ENCODE peak calls at places on chromosomes 5 and 9, in nine cellular contexts. M is tibial nerve, F is omental fat pad, N is GM12865, R is coronary artery, X is A549, K is esophagus muscularis mucosa, A is RWPE1, T is endothelial cell. Y is an unnamed sample.

GRCh38 chr9:6545017-6545691 is 100.4 kb downstream of the GLDC start:
- DNase-seq in F (no peak), X (peak), K (no peak), R (no peak), A (no peak), M (no peak), T (no peak), N (no peak), Y (no peak)

GRCh38 chr9:10003047-10003446 is 609.8 kb downstream of the PTPRD start:
- DNase-seq in N (no peak), F (no peak), T (no peak), R (no peak), A (no peak), M (no peak), X (no peak), K (no peak), Y (no peak)

GRCh38 chr9:68883224-68883623 is 130.7 kb downstream of the PRKACG start:
- DNase-seq in K (no peak), M (no peak), X (no peak), A (no peak), F (no peak), N (no peak), T (no peak), R (no peak), Y (no peak)

GRCh38 chr9:134290603-134291451 is 35.4 kb upstream of the RXRA start:
- DNase-seq in N (no peak), T (no peak), F (no peak), K (no peak), X (no peak), R (no peak), A (no peak), M (no peak), Y (no peak)

GRCh38 chr9:105911104-105911911 is 217.0 kb downstream of the TMEM38B start:
- DNase-seq in N (no peak), A (peak), X (peak), M (no peak), K (peak), T (no peak), R (no peak), F (no peak), Y (no peak)

GRCh38 chr5:76483433-76483832 is 80.3 kb downstream of the IQGAP2 start:
- DNase-seq in A (no peak), M (no peak), X (no peak), N (peak), F (no peak), R (no peak), T (no peak), K (no peak), Y (no peak)

GRCh38 chr5:129973716-129974426 is 69.6 kb downstream of the CHSY3 start:
- DNase-seq in N (no peak), K (no peak), X (no peak), T (no peak), A (no peak), R (no peak), M (no peak), F (no peak), Y (no peak)

GRCh38 chr9:35660966-35661413 is 2.9 kb downstream of the CCDC107 start:
- DNase-seq in M (no peak), R (no peak), F (no peak), N (no peak), A (no peak), X (peak), K (no peak), T (no peak), Y (no peak)

GRCh38 chr5:125372694-125373621 is 626.5 kb upstream of the ZNF608 start:
- DNase-seq in A (no peak), N (no peak), X (no peak), M (no peak), K (no peak), T (peak), F (no peak), R (no peak), Y (no peak)

GRCh38 chr9:103037508-103038477 is 42.7 kb downstream of the CYLC2 start:
- DNase-seq in N (no peak), M (no peak), K (no peak), X (no peak), F (no peak), T (no peak), A (peak), R (no peak), Y (no peak)

GRCh38 chr9:137945581-137945980 is 68.0 kb downstream of the CACNA1B start:
- DNase-seq in X (peak), R (no peak), T (no peak), F (no peak), N (no peak), A (no peak), K (no peak), M (no peak), Y (no peak)

GRCh38 chr9:73579823-73580222 is 428.2 kb downstream of the ANXA1 start:
- DNase-seq in N (no peak), T (no peak), X (no peak), F (no peak), K (no peak), A (no peak), M (no peak), R (no peak), Y (no peak)

GRCh38 chr5:169433221-169433651 is 132.3 kb upstream of the SLIT3 start:
- DNase-seq in R (no peak), A (no peak), T (no peak), X (no peak), K (no peak), M (no peak), N (no peak), F (no peak), Y (no peak)

GRCh38 chr5:168979140-168979539 is 321.8 kb downstream of the SLIT3 start:
- DNase-seq in M (no peak), K (no peak), F (no peak), R (no peak), N (no peak), X (no peak), A (no peak), T (no peak), Y (no peak)

GRCh38 chr9:28961625-28962024 is 1388.3 kb upstream of the C9orf72 start:
- DNase-seq in A (no peak), N (no peak), T (no peak), X (no peak), M (no peak), F (no peak), K (no peak), R (no peak), Y (no peak)

GRCh38 chr5:178145965-178146820 is 7.5 kb downstream of the NHP2 start:
- DNase-seq in X (peak), R (no peak), A (peak), T (peak), F (no peak), N (peak), M (no peak), K (no peak), Y (peak)

GRCh38 chr5:127849436-127849835 is 146.2 kb downstream of the CCDC192 start:
- DNase-seq in M (no peak), F (no peak), K (no peak), R (no peak), N (no peak), T (no peak), A (no peak), X (no peak), Y (no peak)

GRCh38 chr5:38941912-38942311 is 96.1 kb downstream of the OSMR start:
- DNase-seq in R (no peak), K (no peak), A (no peak), M (no peak), F (no peak), N (no peak), X (no peak), T (no peak), Y (no peak)

GRCh38 chr9:13427587-13427986 is 148.1 kb upstream of the MPDZ start:
- DNase-seq in F (no peak), K (no peak), R (no peak), T (peak), A (peak), N (peak), X (peak), M (no peak), Y (no peak)

GRCh38 chr5:154559398-154560276 is 81.6 kb upstream of the HAND1 start:
- DNase-seq in F (no peak), A (no peak), T (no peak), R (no peak), M (no peak), X (no peak), K (peak), N (peak), Y (no peak)

GRCh38 chr9:125757834-125758233 is 10.7 kb downstream of the PBX3 start:
- DNase-seq in R (no peak), T (no peak), A (no peak), M (no peak), N (no peak), X (no peak), K (no peak), F (no peak), Y (no peak)

GRCh38 chr5:9409413-9410089 is 136.3 kb downstream of the SEMA5A start:
- DNase-seq in K (peak), X (no peak), F (no peak), M (no peak), T (no peak), R (no peak), N (no peak), A (no peak), Y (no peak)

GRCh38 chr5:79133657-79134451 is 22.2 kb downstream of the BHMT start:
- DNase-seq in T (peak), K (peak), R (no peak), F (peak), M (peak), A (peak), N (peak), X (peak), Y (peak)

GRCh38 chr5:180390441-180391190 is 37.5 kb upstream of the GFPT2 start:
- DNase-seq in F (no peak), K (no peak), T (no peak), X (peak), A (no peak), N (no peak), R (no peak), M (no peak), Y (no peak)

GRCh38 chr5:93576994-93577575 is 3.9 kb downstream of the NR2F1-AS1 start:
- DNase-seq in A (no peak), R (no peak), M (no peak), K (no peak), T (no peak), X (no peak), N (no peak), F (no peak), Y (no peak)

GRCh38 chr5:166338801-166339200 is 1952.6 kb upstream of the WWC1 start:
- DNase-seq in F (no peak), R (no peak), N (no peak), T (no peak), K (no peak), X (no peak), M (no peak), A (peak), Y (no peak)

GRCh38 chr5:170720179-170720578 is 63.3 kb upstream of the GABRP start:
- DNase-seq in N (no peak), M (no peak), X (no peak), T (no peak), K (peak), A (no peak), R (no peak), F (no peak), Y (no peak)

GRCh38 chr5:72511371-72512178 is 4.4 kb upstream of the ZNF366 start:
- DNase-seq in K (peak), F (no peak), R (no peak), N (no peak), A (peak), M (no peak), X (no peak), T (no peak), Y (no peak)

GRCh38 chr9:70597886-70598285 is 183.4 kb upstream of the KLF9 start:
- DNase-seq in T (no peak), F (no peak), R (no peak), A (no peak), N (no peak), M (no peak), X (no peak), K (no peak), Y (no peak)

GRCh38 chr5:91154338-91154737 is 228.8 kb downstream of the ARRDC3 start:
- DNase-seq in K (no peak), X (no peak), A (no peak), M (no peak), F (no peak), R (no peak), T (no peak), N (no peak), Y (no peak)

GRCh38 chr5:91150189-91150588 is 232.9 kb downstream of the ARRDC3 start:
- DNase-seq in N (no peak), F (no peak), M (no peak), A (peak), X (peak), R (no peak), K (no peak), T (no peak), Y (no peak)

GRCh38 chr5:91150636-91151035 is 232.5 kb downstream of the ARRDC3 start:
- DNase-seq in X (no peak), R (no peak), F (no peak), K (no peak), N (no peak), M (no peak), A (no peak), T (no peak), Y (no peak)

GRCh38 chr5:91155238-91155637 is 227.9 kb downstream of the ARRDC3 start:
- DNase-seq in R (no peak), N (no peak), M (no peak), X (no peak), A (no peak), K (no peak), F (no peak), T (no peak), Y (no peak)

GRCh38 chr5:91151947-91152346 is 231.2 kb downstream of the ARRDC3 start:
- DNase-seq in M (no peak), R (peak), F (peak), A (peak), T (no peak), K (no peak), N (no peak), X (peak), Y (no peak)
- TF ChIP-seq CTCF in M (no peak), R (no peak), F (no peak), A (no peak), T (no peak), K (no peak), N (no peak), X (no peak), Y (no peak)

GRCh38 chr5:24110019-24110615 is 534.7 kb downstream of the CDH10 start:
- DNase-seq in M (no peak), N (no peak), T (no peak), A (peak), K (no peak), F (no peak), X (peak), R (no peak), Y (no peak)
- TF ChIP-seq CTCF in M (peak), N (peak), T (peak), A (peak), K (peak), F (no peak), X (peak), R (no peak), Y (no peak)

GRCh38 chr9:121023064-121023463 is 27.0 kb downstream of the C5 start:
- DNase-seq in F (no peak), T (no peak), M (no peak), R (no peak), N (no peak), X (peak), A (peak), K (no peak), Y (no peak)
- TF ChIP-seq CTCF in F (no peak), T (no peak), M (no peak), R (no peak), N (no peak), X (peak), A (no peak), K (no peak), Y (no peak)

GRCh38 chr9:97109194-97109811 is 70.4 kb upstream of the CTSV start:
- DNase-seq in F (no peak), M (no peak), N (peak), A (peak), R (no peak), K (no peak), T (peak), X (peak), Y (peak)
- TF ChIP-seq CTCF in F (no peak), M (peak), N (peak), A (peak), R (no peak), K (peak), T (peak), X (peak), Y (peak)

DNA sequence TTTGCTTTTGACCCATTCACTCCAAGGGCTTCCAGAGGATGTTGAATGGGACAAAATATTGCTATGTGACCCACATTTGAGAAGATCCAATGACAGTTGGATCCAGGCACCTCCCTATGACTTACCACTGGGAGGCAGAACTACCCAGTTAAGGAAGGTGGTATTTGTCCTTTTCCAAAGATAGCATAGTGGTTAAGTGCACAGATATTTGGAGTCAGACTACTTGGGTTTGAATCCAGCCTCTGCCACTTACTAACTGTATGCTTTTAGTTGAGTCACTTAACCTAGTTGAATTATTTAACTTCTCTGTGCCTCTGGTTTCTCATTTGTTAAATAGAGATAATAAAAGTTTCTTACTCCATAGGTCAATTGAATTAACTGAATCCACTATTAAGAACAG is 74.5 kb upstream of the PALM2AKAP2 start:
- DNase-seq in A (peak), M (no peak), K (no peak), N (no peak), F (no peak), X (peak), T (no peak), R (no peak), Y (no peak)
- TF ChIP-seq CTCF in A (no peak), M (no peak), K (no peak), N (no peak), F (no peak), X (no peak), T (no peak), R (no peak), Y (no peak)

DNA sequence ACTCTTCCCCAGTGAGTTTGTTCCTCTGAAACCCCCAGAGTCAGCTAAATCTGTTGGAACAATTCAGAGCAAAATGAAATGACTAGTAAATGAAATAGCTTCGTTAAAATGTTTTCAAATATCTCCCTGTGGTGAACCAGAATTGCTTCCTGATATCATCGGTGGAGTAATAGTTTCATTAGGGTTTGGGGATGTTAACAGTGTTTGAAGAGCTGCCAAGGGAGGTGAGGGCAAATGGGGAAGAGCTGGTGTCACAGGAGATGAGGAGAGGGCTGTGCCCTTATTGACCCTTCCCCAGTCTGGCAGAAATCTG is 4.3 kb upstream of the C7 start:
- DNase-seq in F (no peak), K (no peak), T (no peak), X (no peak), M (no peak), A (no peak), N (no peak), R (no peak), Y (no peak)
- TF ChIP-seq CTCF in F (no peak), K (no peak), T (no peak), X (peak), M (no peak), A (peak), N (no peak), R (peak), Y (peak)

Y was measured in activated CD8-positive, alpha-beta T cell treated with anti-CD3 and anti-CD28 coated beads for 36 hours.